ENCODE peak calls at places on chromosome 4, in four cellular contexts. W is smooth muscle cell of the brain vasculature, G is cardiac muscle cell, U is neural crest cell. R is an unnamed sample.

GRCh38 chr4:84939111-84939510 is 27.4 kb downstream of the WDFY3 start:
- DNase-seq in G (no peak), W (no peak), U (no peak), R (no peak)

GRCh38 chr4:38923746-38924145 is 56.1 kb downstream of the FAM114A1 start:
- DNase-seq in U (no peak), W (no peak), G (no peak), R (no peak)

GRCh38 chr4:47933798-47934197 is 19.4 kb upstream of the NFXL1 start:
- DNase-seq in U (no peak), G (peak; percentile 72), W (no peak), R (peak; percentile 15)

GRCh38 chr4:87073570-87074470 is 139.0 kb downstream of the AFF1 start:
- DNase-seq in G (peak; percentile 37), U (no peak), W (no peak), R (peak; percentile 47)

GRCh38 chr4:153919667-153920066 is 130.8 kb upstream of the SFRP2 start:
- DNase-seq in U (no peak), W (no peak), G (peak; percentile 1), R (no peak)

GRCh38 chr4:111542056-111542455 is 603.2 kb upstream of the FAM241A start:
- DNase-seq in G (no peak), U (no peak), W (no peak), R (no peak)

GRCh38 chr4:40995850-40996249 is 218.5 kb downstream of the APBB2 start:
- DNase-seq in W (no peak), U (no peak), G (peak; percentile 70), R (peak; percentile 3)

GRCh38 chr4:3828546-3828945 is 62.4 kb downstream of the ADRA2C start:
- DNase-seq in G (no peak), W (no peak), U (no peak), R (no peak)